ENCODE peak calls at places on chromosomes 11 and 22, in ten cellular contexts. F is progenitor cell of endocrine pancreas, H is mammary epithelial cell, N is neural progenitor cell, L is heart right ventricle, R is vagina, Z is retinal pigment epithelial cell, I is GM12865, C is mucosa of descending colon, O is cardiac muscle cell. V is an unnamed sample.

GRCh38 chr22:41565403-41566054 is 4.7 kb downstream of the CSDC2 start:
- DNase-seq in F (no peak), H (peak; percentile 76), N (no peak), L (no peak), R (no peak), Z (no peak), I (no peak), C (no peak), O (peak; percentile 82), V (peak; percentile 72)

GRCh38 chr22:30922151-30922611 is 46.4 kb downstream of the MORC2 start:
- DNase-seq in F (no peak), H (peak; percentile 33), N (peak; percentile 25), L (peak; percentile 58), R (peak; percentile 81), Z (no peak), I (peak; percentile 30), C (peak; percentile 81), O (peak; percentile 76), V (peak; percentile 78)

GRCh38 chr22:35611891-35612576 is 5.1 kb downstream of the MB start:
- DNase-seq in F (no peak), H (no peak), N (no peak), L (no peak), R (no peak), Z (no peak), I (peak; percentile 30), C (no peak), O (no peak), V (peak; percentile 20)

GRCh38 chr11:5722622-5723021 is 13.6 kb upstream of the OR56B1 start:
- DNase-seq in F (no peak), H (no peak), N (no peak), L (no peak), R (no peak), Z (no peak), I (no peak), C (no peak), O (no peak), V (no peak)

GRCh38 chr11:72239296-72239848 is 4.6 kb downstream of the PHOX2A start:
- DNase-seq in F (no peak), H (no peak), N (peak; percentile 73), L (peak; percentile 73), R (no peak), Z (no peak), I (peak; percentile 55), C (peak; percentile 70), O (peak; percentile 69), V (peak; percentile 25)

GRCh38 chr11:75450826-75451783 is 18.1 kb upstream of the KLHL35 start:
- DNase-seq in F (peak; percentile 44), H (no peak), N (peak; percentile 73), L (no peak), R (no peak), Z (no peak), I (peak; percentile 15), C (no peak), O (no peak), V (peak; percentile 60)

GRCh38 chr11:2101171-2101675 is 38.0 kb downstream of the IGF2 start:
- DNase-seq in F (no peak), H (no peak), N (no peak), L (no peak), R (no peak), Z (no peak), I (no peak), C (no peak), O (no peak), V (no peak)

GRCh38 chr11:99316761-99317475 is 296.2 kb downstream of the CNTN5 start:
- DNase-seq in F (no peak), H (no peak), N (no peak), L (peak; percentile 11), R (no peak), Z (no peak), I (no peak), C (no peak), O (peak; percentile 14), V (no peak)

GRCh38 chr11:1656061-1656441 is 26.5 kb downstream of the KRTAP5-5 start:
- DNase-seq in F (no peak), H (no peak), N (no peak), L (no peak), R (no peak), Z (no peak), I (no peak), C (peak; percentile 7), O (no peak), V (no peak)

GRCh38 chr22:28542980-28543621 is 136.5 kb downstream of the TTC28 start:
- DNase-seq in F (no peak), H (no peak), N (no peak), L (no peak), R (no peak), Z (no peak), I (no peak), C (no peak), O (no peak), V (no peak)

DNA sequence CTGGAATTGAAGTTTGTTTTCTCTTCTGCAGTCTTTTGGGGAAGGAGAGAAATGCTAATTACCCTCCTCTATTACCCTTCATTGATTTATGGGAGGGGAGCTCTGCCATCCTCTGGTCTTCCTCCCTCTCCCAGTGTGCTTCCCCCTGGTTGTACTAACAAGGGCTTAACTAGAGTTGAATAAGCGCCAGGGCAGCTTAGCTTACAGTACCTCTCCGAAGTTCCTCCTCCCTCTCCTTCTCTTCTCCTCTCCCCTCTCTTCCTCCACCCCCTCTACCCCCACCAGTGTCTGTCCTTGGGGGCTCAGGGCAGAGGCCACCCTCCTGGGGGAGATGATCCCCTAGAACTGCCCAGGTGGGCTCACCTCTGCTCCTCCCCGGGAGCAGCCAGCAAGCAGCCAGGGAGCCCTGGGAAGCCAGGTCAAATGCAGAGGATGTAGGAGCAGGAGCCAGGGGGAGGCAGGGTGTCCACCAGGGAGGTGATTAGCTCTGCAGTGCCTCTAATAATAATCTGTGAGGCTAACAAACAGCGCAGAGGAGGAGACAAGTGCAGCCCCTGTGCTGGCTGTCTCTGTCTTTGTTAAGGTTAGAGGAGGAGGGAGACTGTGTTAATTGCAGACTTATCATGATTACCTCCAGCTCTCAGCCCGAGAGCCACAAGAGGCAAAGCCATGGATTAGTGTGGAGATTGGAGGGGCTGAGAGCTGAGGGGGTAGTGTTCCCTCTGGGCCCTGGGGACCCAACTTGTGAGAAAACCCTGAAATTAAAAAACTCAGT is 191.6 kb upstream of the CADM1 start:
- DNase-seq in F (no peak), H (no peak), N (peak; percentile 57), L (no peak), R (no peak), Z (no peak), I (no peak), C (no peak), O (no peak), V (no peak)
- TF ChIP-seq CTCF in F (no peak), H (no peak), N (no peak), L (no peak), R (no peak), Z (no peak), I (no peak), C (no peak), O (no peak), V (no peak)

GRCh38 chr11:115990004-115990447 is 485.8 kb upstream of the CADM1 start:
- DNase-seq in F (no peak), H (no peak), N (peak; percentile 74), L (peak; percentile 16), R (no peak), Z (no peak), I (peak; percentile 46), C (peak; percentile 43), O (no peak), V (peak; percentile 3)
- TF ChIP-seq CTCF in F (peak; percentile 67), H (peak; percentile 76), N (peak; percentile 92), L (peak; percentile 83), R (no peak), Z (peak; percentile 77), I (peak; percentile 77), C (peak; percentile 57), O (peak; percentile 43), V (peak; percentile 53)

GRCh38 chr11:124935548-124936514 is at the start of gene HEPACAM:
- DNase-seq in F (no peak), H (no peak), N (no peak), L (no peak), R (no peak), Z (no peak), I (no peak), C (no peak), O (no peak), V (no peak)

GRCh38 chr11:124938206-124938765 is 2.4 kb upstream of the HEPACAM start:
- DNase-seq in F (no peak), H (no peak), N (no peak), L (no peak), R (no peak), Z (no peak), I (no peak), C (no peak), O (no peak), V (no peak)

GRCh38 chr11:124938970-124939369 is 3.1 kb upstream of the HEPACAM start:
- DNase-seq in F (no peak), H (no peak), N (peak; percentile 57), L (no peak), R (no peak), Z (no peak), I (no peak), C (no peak), O (no peak), V (no peak)

GRCh38 chr11:124937336-124937935 is 1.6 kb upstream of the HEPACAM start:
- DNase-seq in F (no peak), H (no peak), N (no peak), L (no peak), R (no peak), Z (no peak), I (no peak), C (no peak), O (no peak), V (no peak)

DNA sequence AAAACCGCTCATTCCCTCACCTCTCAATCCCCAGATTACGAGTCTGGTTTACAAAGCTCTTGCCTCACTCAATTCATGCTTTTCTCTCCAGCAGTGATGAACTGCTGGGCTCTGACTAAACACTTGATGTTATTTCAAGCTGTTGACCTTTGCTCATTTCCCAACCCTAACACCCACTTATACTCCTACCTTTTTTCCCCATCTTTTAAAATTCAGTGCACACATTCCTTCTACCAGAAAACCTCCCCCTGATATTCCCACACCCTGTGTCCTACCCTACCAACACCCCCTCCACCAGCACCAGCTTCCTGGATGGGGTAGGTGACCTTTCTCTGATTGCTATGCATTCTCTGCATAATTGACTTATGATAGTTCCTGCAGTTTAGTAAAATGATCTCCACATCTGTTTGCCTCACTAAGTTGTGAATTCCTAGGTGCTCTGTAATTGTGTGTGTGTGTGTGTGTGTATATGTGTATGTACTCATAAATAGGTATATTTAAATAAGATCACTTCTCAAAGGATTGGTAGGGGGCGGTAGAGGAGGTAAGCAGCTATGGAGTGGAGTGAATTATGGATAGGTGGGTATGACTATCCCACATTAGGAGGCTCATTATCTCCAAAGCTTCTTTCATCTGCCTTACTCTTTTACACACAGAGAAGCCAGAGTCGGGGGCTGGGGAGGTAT is 842 bp downstream of the HEPACAM start:
- DNase-seq in F (no peak), H (peak; percentile 46), N (no peak), L (no peak), R (no peak), Z (no peak), I (no peak), C (no peak), O (peak; percentile 54), V (no peak)
- TF ChIP-seq CTCF in F (peak; percentile 6), H (peak; percentile 19), N (peak; percentile 18), L (no peak), R (no peak), Z (no peak), I (no peak), C (no peak), O (peak; percentile 14), V (no peak)

DNA sequence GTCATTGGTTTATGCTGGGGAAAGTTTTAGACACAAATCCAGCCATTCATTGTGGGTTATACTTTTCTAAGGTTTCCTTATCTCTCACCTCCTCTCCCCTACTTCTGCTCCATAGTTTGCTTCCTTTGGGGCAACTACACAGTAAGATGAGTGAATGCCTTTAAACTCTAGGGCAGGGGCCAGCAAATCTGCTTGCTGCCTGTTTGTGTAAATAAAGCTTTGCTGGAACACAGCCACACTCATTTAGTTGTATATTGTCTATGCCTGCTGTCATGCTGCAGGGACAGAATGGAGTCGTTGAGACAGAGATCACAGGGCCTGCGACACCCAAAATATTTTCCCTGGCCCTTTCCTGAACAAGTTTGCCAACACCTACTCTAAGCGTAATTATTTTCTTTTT is 58.7 kb downstream of the TECTA start:
- DNase-seq in F (no peak), H (no peak), N (no peak), L (no peak), R (no peak), Z (no peak), I (no peak), C (no peak), O (no peak), V (no peak)
- TF ChIP-seq CTCF in F (no peak), H (no peak), N (no peak), L (no peak), R (no peak), Z (no peak), I (no peak), C (no peak), O (no peak), V (no peak)